ENCODE peak calls at places on chromosome 18, in ten cellular contexts. H, T, I, Q, N, L, J, R, V and Z are unnamed samples.

GRCh38 chr18:36843199-36843598 is 14.3 kb downstream of the KIAA1328 start:
- DNase-seq in J (no peak), N (no peak), R (no peak), Q (no peak), V (no peak), L (no peak), I (no peak), H (no peak), T (no peak), Z (no peak)

GRCh38 chr18:35223797-35224196 is 17.0 kb upstream of the ZNF397 start:
- DNase-seq in J (no peak), N (no peak), I (no peak), T (no peak), V (no peak), H (no peak), Q (no peak), R (no peak), L (no peak), Z (no peak)

GRCh38 chr18:12038082-12038660 is 55.5 kb upstream of the ANKRD62 start:
- DNase-seq in V (peak; percentile 9), I (peak; percentile 49), H (no peak), J (no peak), T (no peak), N (no peak), Q (no peak), R (peak; percentile 42), L (no peak), Z (no peak)

GRCh38 chr18:58048243-58048642 is 4.2 kb downstream of the NEDD4L start:
- DNase-seq in L (no peak), J (no peak), V (no peak), I (no peak), H (no peak), Q (no peak), R (no peak), T (no peak), N (no peak), Z (no peak)

GRCh38 chr18:48959921-48960920 is 9.5 kb upstream of the SMAD7 start:
- DNase-seq in L (no peak), R (no peak), I (no peak), V (peak; percentile 86), J (no peak), T (no peak), N (no peak), Q (no peak), H (no peak), Z (no peak)

GRCh38 chr18:13570216-13570615 is 156.1 kb downstream of the FAM210A start:
- DNase-seq in T (no peak), H (no peak), N (no peak), Q (no peak), R (no peak), I (no peak), J (peak; percentile 52), V (no peak), L (no peak), Z (no peak)

GRCh38 chr18:53906681-53907080 is 317.8 kb downstream of the MBD2 start:
- DNase-seq in T (no peak), R (no peak), V (no peak), H (no peak), Q (no peak), N (no peak), L (no peak), J (no peak), I (peak; percentile 66), Z (no peak)

GRCh38 chr18:29154758-29155725 is 978.1 kb upstream of the CDH2 start:
- DNase-seq in L (no peak), V (peak; percentile 33), T (no peak), Q (no peak), N (peak; percentile 38), H (no peak), J (no peak), R (peak; percentile 49), I (no peak), Z (no peak)

GRCh38 chr18:50468802-50469201 is 91.1 kb upstream of the MAPK4 start:
- DNase-seq in Q (no peak), J (no peak), L (no peak), R (no peak), H (no peak), N (no peak), I (no peak), T (no peak), V (no peak), Z (no peak)

GRCh38 chr18:68764016-68764415 is 33.9 kb upstream of the CCDC102B start:
- DNase-seq in V (no peak), R (no peak), N (no peak), I (no peak), Q (no peak), H (no peak), L (no peak), J (no peak), T (no peak), Z (no peak)

GRCh38 chr18:3985664-3986063 is 469.4 kb downstream of the DLGAP1 start:
- DNase-seq in H (no peak), T (no peak), N (no peak), J (no peak), I (no peak), Q (no peak), R (peak; percentile 31), L (no peak), V (peak; percentile 90), Z (no peak)

GRCh38 chr18:65439184-65439583 is 311.6 kb upstream of the CDH7 start:
- DNase-seq in H (no peak), N (no peak), L (no peak), I (no peak), T (no peak), R (no peak), J (no peak), V (no peak), Q (no peak), Z (no peak)

GRCh38 chr18:46676162-46676830 is 19.3 kb upstream of the LOXHD1 start:
- DNase-seq in I (no peak), L (no peak), T (no peak), J (no peak), H (no peak), N (peak; percentile 75), V (no peak), Q (no peak), R (no peak), Z (no peak)

GRCh38 chr18:78618726-78619125 is 360.9 kb upstream of the SALL3 start:
- DNase-seq in V (no peak), J (no peak), R (no peak), N (no peak), I (no peak), H (no peak), Q (no peak), L (no peak), T (no peak), Z (no peak)

GRCh38 chr18:24539866-24540604 is 79.6 kb downstream of the HRH4 start:
- DNase-seq in L (no peak), R (no peak), Q (no peak), V (peak; percentile 9), N (no peak), T (no peak), H (no peak), J (no peak), I (no peak), Z (no peak)

GRCh38 chr18:51135361-51135760 is 62.1 kb downstream of the MEX3C start:
- DNase-seq in V (peak; percentile 63), H (no peak), T (no peak), J (no peak), R (peak; percentile 65), Q (no peak), L (no peak), N (no peak), I (no peak), Z (no peak)

GRCh38 chr18:31931163-31931885 is 11.6 kb downstream of the TRAPPC8 start:
- DNase-seq in H (no peak), R (no peak), Q (no peak), I (no peak), L (no peak), V (peak; percentile 47), T (no peak), N (no peak), J (no peak), Z (no peak)

GRCh38 chr18:3179430-3180089 is 40.2 kb downstream of the MYOM1 start:
- DNase-seq in T (no peak), I (no peak), H (no peak), V (no peak), J (no peak), Q (no peak), N (no peak), L (no peak), R (no peak), Z (no peak)

GRCh38 chr18:55506074-55506473 is 81.9 kb downstream of the TCF4 start:
- DNase-seq in J (no peak), R (no peak), T (no peak), V (no peak), Q (no peak), I (no peak), L (no peak), N (no peak), H (no peak), Z (no peak)

GRCh38 chr18:76451475-76452331 is 43.3 kb downstream of the ZNF516 start:
- DNase-seq in J (no peak), R (peak; percentile 35), Q (no peak), N (no peak), L (no peak), I (no peak), T (no peak), H (no peak), V (no peak), Z (no peak)